ENCODE peak calls at places on chromosomes 13 and 19, in eight cellular contexts. K, B, O, S, M, Q, N and W are unnamed samples.
A peak's percentile ranks its signal among the peaks of the same experiment; 100 is the strongest.

GRCh38 chr19:11137542-11138384 is 17.8 kb downstream of the SPC24 start:
- DNase-seq in K (peak; percentile 81), B (peak; percentile 91), O (peak; percentile 80), S (peak; percentile 80), M (peak; percentile 91), Q (peak; percentile 95), N (peak; percentile 57), W (peak; percentile 75)

GRCh38 chr13:47337781-47338507 is 441.1 kb upstream of the HTR2A start:
- DNase-seq in K (peak; percentile 92), B (peak; percentile 68), O (no peak), S (peak; percentile 49), M (no peak), Q (peak; percentile 77), N (no peak), W (no peak)

GRCh38 chr19:6707658-6708018 is 12.8 kb downstream of the C3 start:
- DNase-seq in K (no peak), B (no peak), O (no peak), S (no peak), M (no peak), Q (no peak), N (no peak), W (no peak)

GRCh38 chr19:5369962-5370367 is 29.4 kb upstream of the PTPRS start:
- DNase-seq in K (peak; percentile 12), B (no peak), O (peak; percentile 50), S (no peak), M (no peak), Q (peak; percentile 46), N (peak; percentile 48), W (no peak)

GRCh38 chr13:44819245-44819644 is 170.0 kb downstream of the NUFIP1 start:
- DNase-seq in K (peak; percentile 93), B (peak; percentile 50), O (no peak), S (no peak), M (no peak), Q (peak; percentile 73), N (no peak), W (no peak)

GRCh38 chr13:113573065-113573464 is 11.5 kb upstream of the TFDP1 start:
- DNase-seq in K (no peak), B (no peak), O (peak; percentile 10), S (no peak), M (no peak), Q (no peak), N (no peak), W (no peak)

GRCh38 chr13:52169839-52170238 is 10.4 kb upstream of the NEK3 start:
- DNase-seq in K (no peak), B (no peak), O (no peak), S (no peak), M (no peak), Q (no peak), N (no peak), W (no peak)

GRCh38 chr19:48487944-48488343 is 18.8 kb downstream of the CYTH2 start:
- DNase-seq in K (peak; percentile 81), B (peak; percentile 87), O (no peak), S (peak; percentile 44), M (no peak), Q (peak; percentile 94), N (no peak), W (no peak)

GRCh38 chr13:68345963-68346362 is 1115.8 kb upstream of the PCDH9 start:
- DNase-seq in K (no peak), B (no peak), O (no peak), S (no peak), M (no peak), Q (no peak), N (no peak), W (no peak)

DNA sequence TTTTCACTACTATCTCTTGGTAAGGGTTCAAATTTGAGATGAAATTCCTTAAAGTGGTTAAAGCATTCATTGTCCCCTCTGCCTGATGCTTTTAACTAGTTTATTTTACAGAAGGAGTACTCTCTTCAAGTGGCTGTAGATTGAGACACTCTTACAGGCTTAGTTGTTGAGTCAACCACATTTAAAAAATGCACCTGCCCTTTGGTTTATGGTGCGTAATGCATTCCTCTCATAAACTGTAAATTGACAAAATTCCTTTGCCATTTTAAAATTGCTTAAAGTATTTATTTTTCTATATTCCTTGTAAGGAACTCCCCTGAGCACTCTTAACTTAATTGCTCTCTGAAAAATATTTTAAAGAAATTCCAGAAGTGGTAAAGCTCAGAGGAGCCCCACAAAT is 826 bp upstream of the GPC5 start:
- DNase-seq in K (no peak), B (no peak), O (no peak), S (no peak), M (no peak), Q (no peak), N (no peak), W (no peak)
- H3K4me3 ChIP-seq in K (no peak overlapping the region), B (no peak overlapping the region), O (no peak overlapping the region), S (no peak overlapping the region), M (no peak overlapping the region), Q (no peak overlapping the region), N (no peak overlapping the region), W (no peak overlapping the region)

DNA sequence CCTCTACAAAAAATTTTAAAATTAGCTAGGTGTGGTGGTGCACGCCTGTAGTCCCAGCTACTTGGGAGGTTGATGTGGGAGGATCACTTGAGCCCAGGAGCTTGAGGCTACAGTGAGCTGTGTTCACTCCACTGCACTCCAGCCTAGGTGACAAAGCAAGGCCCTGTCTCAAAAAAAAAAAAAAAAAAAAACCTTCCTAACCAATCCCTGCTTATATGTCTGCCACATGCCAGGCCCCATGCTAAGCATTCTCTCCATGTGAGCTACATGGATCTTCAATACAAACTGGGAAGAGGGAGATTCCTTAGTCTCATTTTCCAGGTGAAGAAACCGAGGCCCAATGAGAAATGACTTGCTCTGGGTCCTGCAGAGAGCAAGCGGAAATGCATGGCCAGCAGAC is 2.3 kb upstream of the OVOL3 start:
- DNase-seq in K (no peak), B (no peak), O (no peak), S (no peak), M (no peak), Q (no peak), N (no peak), W (no peak)
- H3K4me3 ChIP-seq in K (no peak overlapping the region), B (no peak overlapping the region), O (no peak overlapping the region), S (no peak overlapping the region), M (no peak overlapping the region), Q (no peak overlapping the region), N (no peak overlapping the region), W (no peak overlapping the region)

DNA sequence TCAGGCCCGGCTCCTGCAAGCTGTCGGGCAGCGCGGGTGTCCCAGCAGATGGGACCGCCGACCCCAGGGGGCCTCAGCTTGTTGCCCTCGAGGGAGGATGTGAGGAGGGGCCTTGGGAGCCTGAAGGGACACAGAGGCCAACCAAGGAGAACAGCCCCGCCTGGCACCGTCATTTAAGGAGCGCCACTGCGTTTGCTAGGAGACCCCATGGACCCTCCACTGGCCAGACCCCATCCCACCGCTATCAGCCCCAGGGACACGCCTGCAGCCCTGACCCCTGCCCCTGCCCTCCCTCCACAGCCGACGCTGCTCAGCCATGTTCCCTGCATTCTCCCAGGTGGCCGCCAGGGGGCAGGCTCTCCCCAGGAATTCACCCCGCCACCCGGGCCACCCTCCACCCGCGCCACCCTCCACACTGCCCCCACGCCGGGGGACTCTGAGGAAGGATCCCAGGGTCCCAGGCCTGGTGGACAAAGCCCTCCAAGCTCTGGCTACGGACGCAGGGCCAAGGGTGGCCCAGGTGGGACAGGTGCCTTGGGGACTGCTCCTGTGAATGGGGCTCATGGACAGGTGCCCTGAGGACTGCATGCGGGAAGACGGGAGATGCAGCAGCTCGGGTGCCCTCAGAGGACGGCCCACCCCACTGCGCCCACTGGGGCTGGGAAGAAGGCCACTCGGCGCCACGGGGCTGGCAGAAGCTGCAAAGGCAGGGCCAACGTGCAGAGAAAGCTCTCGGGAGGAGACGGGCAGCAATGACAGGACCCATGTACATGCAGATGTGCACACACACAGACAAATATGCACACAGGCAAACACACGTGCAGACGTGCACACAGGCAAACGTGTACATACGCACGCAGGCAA is 34.4 kb downstream of the PIP5K1C start:
- DNase-seq in K (no peak), B (peak; percentile 17), O (peak; percentile 76), S (no peak), M (peak; percentile 67), Q (peak; percentile 52), N (peak; percentile 55), W (no peak)
- H3K4me3 ChIP-seq in K (no peak overlapping the region), B (no peak overlapping the region), O (no peak overlapping the region), S (no peak overlapping the region), M (no peak overlapping the region), Q (no peak overlapping the region), N (peak overlapping the region; percentile 58), W (no peak overlapping the region)

DNA sequence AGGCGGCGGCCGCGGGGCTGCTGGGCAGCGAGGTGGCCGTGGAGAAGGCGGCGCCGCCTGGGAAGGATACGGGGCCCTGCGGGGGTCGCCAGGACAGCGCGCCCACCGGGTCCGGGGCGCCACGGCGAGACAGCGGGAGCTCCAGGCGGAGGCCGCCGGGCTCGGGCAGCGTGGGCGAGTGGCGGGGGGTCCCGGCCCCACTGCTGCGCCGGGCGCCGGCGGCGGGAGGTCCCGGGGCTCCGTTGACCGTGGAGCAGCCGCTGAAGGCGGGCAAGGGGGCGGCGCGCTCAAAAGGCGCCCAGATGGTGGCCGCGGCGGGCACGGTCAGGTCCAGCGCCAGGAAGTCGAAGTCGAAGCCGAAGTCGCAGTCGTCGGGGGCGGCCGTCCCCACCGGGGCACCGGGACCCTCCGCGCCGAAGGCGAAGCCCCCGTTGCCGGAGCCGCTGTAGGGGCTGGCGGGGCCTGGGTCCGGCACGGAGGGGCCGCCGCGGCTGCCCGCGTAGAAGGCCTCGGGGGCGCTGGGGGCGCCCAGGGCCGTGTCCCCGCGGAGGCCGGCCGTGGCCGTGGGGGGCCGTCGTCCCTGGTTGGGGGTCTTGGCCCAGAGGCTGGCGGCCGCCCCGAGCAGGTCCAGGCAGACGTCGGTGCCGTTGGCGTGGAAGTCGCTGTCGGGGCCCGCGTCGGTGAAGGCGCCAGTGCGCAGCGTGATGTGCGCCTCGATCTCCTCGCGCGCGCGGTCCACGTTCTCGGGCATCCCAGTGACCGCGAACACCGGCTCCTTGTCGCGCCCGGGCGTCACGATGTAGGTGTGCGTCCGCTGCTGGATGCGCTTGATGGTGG is 12.1 kb downstream of the MEX3D start:
- DNase-seq in K (no peak), B (no peak), O (no peak), S (no peak), M (no peak), Q (no peak), N (no peak), W (no peak)
- H3K4me3 ChIP-seq in K (no peak overlapping the region), B (no peak overlapping the region), O (no peak overlapping the region), S (no peak overlapping the region), M (no peak overlapping the region), Q (no peak overlapping the region), N (no peak overlapping the region), W (no peak overlapping the region)